ENCODE peak calls at places on chromosomes 3 and 15, in five cellular contexts. One of them, this sample, is unnamed.

GRCh38 chr3:151476344-151477018 is 15.6 kb upstream of the IGSF10 start:
- DNase-seq in H1: no peak
- DNase-seq in A549: no peak
- DNase-seq in HepG2: no peak
- DNase-seq in GM12878: no peak
- DNase-seq in this sample: no peak

GRCh38 chr15:70196314-70197291 is 98.9 kb upstream of the TLE3 start:
- DNase-seq in A549: no peak
- DNase-seq in GM12878: peak; percentile 90
- DNase-seq in H1: peak; percentile 76
- DNase-seq in HepG2: peak; percentile 89
- DNase-seq in this sample: no peak

GRCh38 chr3:24270204-24270671 is 224.4 kb downstream of the THRB start:
- DNase-seq in A549: no peak
- DNase-seq in HepG2: no peak
- DNase-seq in GM12878: no peak
- DNase-seq in H1: no peak
- DNase-seq in this sample: no peak

GRCh38 chr3:97793415-97794019 is 28.3 kb upstream of the CRYBG3 start:
- DNase-seq in H1: no peak
- DNase-seq in GM12878: peak; percentile 4
- DNase-seq in HepG2: peak; percentile 60
- DNase-seq in A549: peak; percentile 60
- DNase-seq in this sample: peak; percentile 5

GRCh38 chr3:134677196-134677986 is 26.6 kb upstream of the KY start:
- DNase-seq in A549: peak; percentile 19
- DNase-seq in H1: peak; percentile 79
- DNase-seq in HepG2: peak; percentile 23
- DNase-seq in GM12878: no peak
- DNase-seq in this sample: peak; percentile 66

GRCh38 chr15:33086500-33087141 is 107.9 kb downstream of the FMN1 start:
- DNase-seq in HepG2: peak; percentile 19
- DNase-seq in H1: no peak
- DNase-seq in GM12878: peak; percentile 16
- DNase-seq in A549: peak; percentile 71
- DNase-seq in this sample: peak; percentile 43

GRCh38 chr15:100833432-100834389 is 45.9 kb upstream of the ALDH1A3 start:
- DNase-seq in A549: no peak
- DNase-seq in H1: no peak
- DNase-seq in GM12878: no peak
- DNase-seq in HepG2: no peak
- DNase-seq in this sample: no peak

GRCh38 chr3:107308716-107309115 is 68.5 kb upstream of the CCDC54 start:
- DNase-seq in HepG2: no peak
- DNase-seq in A549: no peak
- DNase-seq in GM12878: no peak
- DNase-seq in H1: no peak
- DNase-seq in this sample: no peak

GRCh38 chr3:51703026-51703775 is 3.7 kb upstream of the GRM2 start:
- DNase-seq in HepG2: no peak
- DNase-seq in A549: no peak
- DNase-seq in H1: no peak
- DNase-seq in GM12878: no peak
- DNase-seq in this sample: no peak

GRCh38 chr15:29812384-29812694 is 9.9 kb downstream of the TJP1 start:
- DNase-seq in HepG2: no peak
- DNase-seq in H1: no peak
- DNase-seq in A549: peak; percentile 27
- DNase-seq in GM12878: no peak
- DNase-seq in this sample: no peak
- TF ChIP-seq HDAC2 in HepG2: no peak
- TF ChIP-seq HDAC2 in H1: no peak
- TF ChIP-seq HDAC2 in A549: no peak
- TF ChIP-seq HDAC2 in GM12878: no peak
- TF ChIP-seq HDAC2 in this sample: no peak

GRCh38 chr3:7750296-7750695 is 751.3 kb upstream of the LMCD1 start:
- DNase-seq in A549: no peak
- DNase-seq in GM12878: no peak
- DNase-seq in HepG2: no peak
- DNase-seq in H1: no peak
- DNase-seq in this sample: no peak
- TF ChIP-seq HDAC2 in A549: no peak
- TF ChIP-seq HDAC2 in GM12878: no peak
- TF ChIP-seq HDAC2 in HepG2: no peak
- TF ChIP-seq HDAC2 in H1: no peak
- TF ChIP-seq HDAC2 in this sample: no peak

DNA sequence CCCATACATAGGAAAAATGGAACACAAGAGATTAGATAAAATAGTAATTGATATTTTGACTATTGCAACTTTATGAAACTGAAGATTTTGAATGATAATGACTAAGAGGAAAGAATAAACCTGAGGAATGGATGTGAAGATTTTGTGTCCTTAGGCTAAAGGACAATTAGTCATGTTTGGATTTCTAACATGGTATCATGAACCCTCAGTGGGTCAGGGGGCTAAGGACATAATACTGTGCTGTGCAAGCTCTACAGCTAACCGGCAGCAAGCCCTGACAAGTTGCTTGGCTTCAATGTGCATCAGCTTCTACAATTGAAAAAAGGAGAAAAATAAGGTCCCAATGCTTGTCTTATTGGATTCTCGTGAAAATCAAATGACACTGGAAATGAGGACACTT is 491.0 kb downstream of the MECOM start:
- DNase-seq in HepG2: no peak
- DNase-seq in A549: no peak
- DNase-seq in GM12878: no peak
- DNase-seq in H1: no peak
- DNase-seq in this sample: no peak
- TF ChIP-seq HDAC2 in HepG2: no peak
- TF ChIP-seq HDAC2 in A549: no peak
- TF ChIP-seq HDAC2 in GM12878: no peak
- TF ChIP-seq HDAC2 in H1: no peak
- TF ChIP-seq HDAC2 in this sample: no peak

GRCh38 chr3:65039754-65040210 is 352.0 kb upstream of the ADAMTS9 start:
- DNase-seq in HepG2: peak; percentile 67
- DNase-seq in A549: peak; percentile 48
- DNase-seq in H1: no peak
- DNase-seq in GM12878: no peak
- DNase-seq in this sample: peak; percentile 77
- TF ChIP-seq HDAC2 in HepG2: no peak
- TF ChIP-seq HDAC2 in A549: no peak
- TF ChIP-seq HDAC2 in H1: no peak
- TF ChIP-seq HDAC2 in GM12878: no peak
- TF ChIP-seq HDAC2 in this sample: peak; percentile 92

DNA sequence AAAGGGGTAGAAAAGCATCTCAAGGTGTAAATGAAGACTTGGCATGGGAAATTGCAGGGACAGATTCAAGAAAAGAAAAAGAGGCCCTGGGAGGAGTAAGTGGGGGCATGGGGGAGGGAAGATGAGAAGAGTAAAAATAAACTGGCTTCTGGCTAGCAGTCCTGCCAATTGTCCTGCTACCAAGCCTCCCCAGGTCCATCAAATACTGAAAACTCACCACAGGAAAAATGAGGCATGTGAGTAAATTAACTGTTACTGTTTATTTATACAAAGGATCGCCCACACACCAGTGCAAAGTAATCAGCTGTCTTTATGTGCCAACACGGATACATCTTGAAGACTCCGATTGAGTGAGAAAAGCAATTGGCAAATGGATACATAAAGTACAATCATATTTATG is 10.7 kb upstream of the KLHL25 start:
- DNase-seq in GM12878: no peak
- DNase-seq in A549: no peak
- DNase-seq in H1: no peak
- DNase-seq in HepG2: no peak
- DNase-seq in this sample: no peak
- TF ChIP-seq HDAC2 in GM12878: no peak
- TF ChIP-seq HDAC2 in A549: no peak
- TF ChIP-seq HDAC2 in H1: no peak
- TF ChIP-seq HDAC2 in HepG2: no peak
- TF ChIP-seq HDAC2 in this sample: no peak

GRCh38 chr3:55165278-55165677 is 237.4 kb upstream of the LRTM1 start:
- DNase-seq in H1: no peak
- DNase-seq in GM12878: no peak
- DNase-seq in HepG2: no peak
- DNase-seq in A549: no peak
- DNase-seq in this sample: no peak
- TF ChIP-seq HDAC2 in H1: no peak
- TF ChIP-seq HDAC2 in GM12878: no peak
- TF ChIP-seq HDAC2 in HepG2: no peak
- TF ChIP-seq HDAC2 in A549: no peak
- TF ChIP-seq HDAC2 in this sample: no peak

GRCh38 chr3:172711457-172711800 is 562 bp upstream of the NCEH1 start:
- DNase-seq in HepG2: peak; percentile 36
- DNase-seq in H1: no peak
- DNase-seq in GM12878: no peak
- DNase-seq in A549: peak; percentile 70
- DNase-seq in this sample: no peak

GRCh38 chr3:172710709-172711456 is at the start of gene NCEH1:
- DNase-seq in A549: peak; percentile 98
- DNase-seq in GM12878: peak; percentile 86
- DNase-seq in H1: peak; percentile 85
- DNase-seq in HepG2: peak; percentile 95
- DNase-seq in this sample: peak; percentile 86

GRCh38 chr3:172708905-172709775 is 1.7 kb downstream of the NCEH1 start:
- DNase-seq in HepG2: no peak
- DNase-seq in GM12878: no peak
- DNase-seq in H1: no peak
- DNase-seq in A549: no peak
- DNase-seq in this sample: no peak

GRCh38 chr3:172707967-172708366 is 2.9 kb downstream of the NCEH1 start:
- DNase-seq in H1: no peak
- DNase-seq in A549: peak; percentile 34
- DNase-seq in HepG2: no peak
- DNase-seq in GM12878: no peak
- DNase-seq in this sample: no peak

DNA sequence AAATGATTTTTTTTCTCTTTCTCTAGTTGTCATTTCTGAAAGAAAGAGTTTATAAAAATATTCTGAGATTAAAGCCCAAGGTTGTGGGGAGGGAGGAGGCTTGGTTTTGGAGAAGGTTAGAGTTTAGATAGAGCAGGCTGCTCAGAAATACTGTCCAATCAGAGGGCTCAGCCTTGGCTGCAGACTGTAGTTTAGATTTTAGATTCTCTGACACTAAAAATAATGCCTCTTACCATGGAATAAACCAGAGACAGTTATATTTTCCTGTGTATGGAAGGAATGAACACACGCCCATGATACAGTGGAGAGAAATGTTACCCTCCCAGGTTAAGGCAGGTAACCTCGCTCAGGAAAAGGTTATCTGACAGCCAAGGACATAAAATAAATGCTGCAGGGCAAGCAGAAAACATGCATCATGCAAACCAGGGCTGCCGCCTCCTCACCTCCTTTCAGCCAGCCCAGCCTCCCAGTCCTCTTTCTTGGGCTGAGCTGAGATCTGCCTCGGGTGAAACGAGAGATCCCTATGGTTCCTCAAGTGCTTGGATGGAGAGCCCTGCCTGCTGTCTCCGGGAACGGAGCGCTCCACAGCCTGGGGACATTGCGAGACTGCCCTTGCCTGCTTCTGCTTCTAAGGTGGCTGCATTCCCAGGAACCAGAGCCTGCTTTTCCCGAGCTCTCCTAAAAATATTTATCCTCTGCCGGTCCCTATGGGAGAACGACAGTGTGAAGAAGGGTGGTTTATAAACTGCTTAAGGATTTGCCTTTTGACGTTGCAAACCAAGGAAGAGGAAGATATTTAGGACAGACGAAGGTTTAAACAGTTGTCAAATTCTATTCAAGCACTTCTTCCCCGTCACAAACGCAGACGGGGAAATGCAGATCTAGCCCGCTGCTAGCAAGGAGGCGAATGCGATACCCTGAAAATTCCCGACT is 825 bp downstream of the NCEH1 start:
- DNase-seq in GM12878: no peak
- DNase-seq in H1: peak; percentile 51
- DNase-seq in HepG2: no peak
- DNase-seq in A549: no peak
- DNase-seq in this sample: peak; percentile 33
- TF ChIP-seq HDAC2 in GM12878: no peak
- TF ChIP-seq HDAC2 in H1: no peak
- TF ChIP-seq HDAC2 in HepG2: no peak
- TF ChIP-seq HDAC2 in A549: no peak
- TF ChIP-seq HDAC2 in this sample: no peak